ENCODE peak calls at places on chromosomes 4 and X, in seven cellular contexts. One of them, this sample, is unnamed.

GRCh38 chr4:168631241-168632151 is 134.6 kb downstream of the PALLD start:
- DNase-seq in left ventricle myocardium inferior: peak
- DNase-seq in colonic mucosa: peak
- DNase-seq in AG04449: no peak
- DNase-seq in choroid plexus epithelial cell: peak
- DNase-seq in upper lobe of left lung: peak
- DNase-seq in IMR-90: peak
- DNase-seq in this sample: no peak

GRCh38 chrX:39205467-39205866 is 404.2 kb downstream of the MID1IP1 start:
- DNase-seq in left ventricle myocardium inferior: no peak
- DNase-seq in colonic mucosa: no peak
- DNase-seq in AG04449: no peak
- DNase-seq in choroid plexus epithelial cell: no peak
- DNase-seq in upper lobe of left lung: no peak
- DNase-seq in IMR-90: no peak
- DNase-seq in this sample: no peak

GRCh38 chr4:19298998-19299397 is 952.7 kb upstream of the SLIT2 start:
- DNase-seq in left ventricle myocardium inferior: no peak
- DNase-seq in colonic mucosa: no peak
- DNase-seq in AG04449: no peak
- DNase-seq in choroid plexus epithelial cell: no peak
- DNase-seq in upper lobe of left lung: no peak
- DNase-seq in IMR-90: peak
- DNase-seq in this sample: no peak

GRCh38 chrX:155761185-155761584 is 120.0 kb upstream of the VAMP7 start:
- DNase-seq in left ventricle myocardium inferior: no peak
- DNase-seq in colonic mucosa: no peak
- DNase-seq in AG04449: no peak
- DNase-seq in choroid plexus epithelial cell: no peak
- DNase-seq in upper lobe of left lung: no peak
- DNase-seq in IMR-90: no peak
- DNase-seq in this sample: no peak

GRCh38 chr4:116055857-116056827 is 942.7 kb upstream of the NDST4 start:
- DNase-seq in left ventricle myocardium inferior: no peak
- DNase-seq in colonic mucosa: no peak
- DNase-seq in AG04449: no peak
- DNase-seq in choroid plexus epithelial cell: peak
- DNase-seq in upper lobe of left lung: no peak
- DNase-seq in IMR-90: no peak
- DNase-seq in this sample: no peak

GRCh38 chrX:153157450-153157849 is 21.6 kb upstream of the MAGEA1 start:
- DNase-seq in left ventricle myocardium inferior: no peak
- DNase-seq in colonic mucosa: no peak
- DNase-seq in AG04449: no peak
- DNase-seq in choroid plexus epithelial cell: no peak
- DNase-seq in upper lobe of left lung: no peak
- DNase-seq in IMR-90: no peak
- DNase-seq in this sample: no peak

GRCh38 chr4:64539234-64539849 is 130.1 kb upstream of the TECRL start:
- DNase-seq in left ventricle myocardium inferior: no peak
- DNase-seq in colonic mucosa: peak
- DNase-seq in AG04449: peak
- DNase-seq in choroid plexus epithelial cell: peak
- DNase-seq in upper lobe of left lung: no peak
- DNase-seq in IMR-90: peak
- DNase-seq in this sample: peak

GRCh38 chrX:55841962-55842752 is 124.6 kb downstream of the RRAGB start:
- DNase-seq in left ventricle myocardium inferior: no peak
- DNase-seq in colonic mucosa: no peak
- DNase-seq in AG04449: no peak
- DNase-seq in choroid plexus epithelial cell: no peak
- DNase-seq in upper lobe of left lung: no peak
- DNase-seq in IMR-90: no peak
- DNase-seq in this sample: no peak

GRCh38 chrX:24767557-24767956 is 73.8 kb downstream of the POLA1 start:
- DNase-seq in left ventricle myocardium inferior: no peak
- DNase-seq in colonic mucosa: no peak
- DNase-seq in AG04449: no peak
- DNase-seq in choroid plexus epithelial cell: no peak
- DNase-seq in upper lobe of left lung: no peak
- DNase-seq in IMR-90: peak
- DNase-seq in this sample: no peak

GRCh38 chr4:38058186-38058585 is 98.0 kb downstream of the PTTG2 start:
- DNase-seq in left ventricle myocardium inferior: no peak
- DNase-seq in colonic mucosa: no peak
- DNase-seq in AG04449: no peak
- DNase-seq in choroid plexus epithelial cell: no peak
- DNase-seq in upper lobe of left lung: no peak
- DNase-seq in IMR-90: no peak
- DNase-seq in this sample: no peak

GRCh38 chr4:2356123-2357069 is 62.0 kb downstream of the ZFYVE28 start:
- DNase-seq in left ventricle myocardium inferior: no peak
- DNase-seq in colonic mucosa: no peak
- DNase-seq in AG04449: no peak
- DNase-seq in choroid plexus epithelial cell: no peak
- DNase-seq in upper lobe of left lung: no peak
- DNase-seq in IMR-90: no peak
- DNase-seq in this sample: no peak

GRCh38 chrX:12292996-12293765 is 154.9 kb downstream of the FRMPD4 start:
- DNase-seq in left ventricle myocardium inferior: no peak
- DNase-seq in colonic mucosa: no peak
- DNase-seq in AG04449: peak
- DNase-seq in choroid plexus epithelial cell: no peak
- DNase-seq in upper lobe of left lung: no peak
- DNase-seq in IMR-90: peak
- DNase-seq in this sample: no peak

GRCh38 chr4:187798385-187798784 is 197.2 kb upstream of the ZFP42 start:
- DNase-seq in left ventricle myocardium inferior: no peak
- DNase-seq in colonic mucosa: no peak
- DNase-seq in AG04449: no peak
- DNase-seq in choroid plexus epithelial cell: no peak
- DNase-seq in upper lobe of left lung: no peak
- DNase-seq in IMR-90: no peak
- DNase-seq in this sample: no peak

GRCh38 chr4:180721356-180721755 is 1521.8 kb upstream of the TENM3 start:
- DNase-seq in left ventricle myocardium inferior: no peak
- DNase-seq in colonic mucosa: no peak
- DNase-seq in AG04449: no peak
- DNase-seq in choroid plexus epithelial cell: no peak
- DNase-seq in upper lobe of left lung: no peak
- DNase-seq in IMR-90: no peak
- DNase-seq in this sample: no peak

GRCh38 chrX:34300871-34301270 is 168.8 kb upstream of the FAM47A start:
- DNase-seq in left ventricle myocardium inferior: no peak
- DNase-seq in colonic mucosa: peak
- DNase-seq in AG04449: no peak
- DNase-seq in choroid plexus epithelial cell: peak
- DNase-seq in upper lobe of left lung: no peak
- DNase-seq in IMR-90: peak
- DNase-seq in this sample: peak

GRCh38 chrX:131366387-131366786 is 77.3 kb upstream of the IGSF1 start:
- DNase-seq in left ventricle myocardium inferior: no peak
- DNase-seq in colonic mucosa: no peak
- DNase-seq in AG04449: no peak
- DNase-seq in choroid plexus epithelial cell: no peak
- DNase-seq in upper lobe of left lung: no peak
- DNase-seq in IMR-90: no peak
- DNase-seq in this sample: no peak
- TF ChIP-seq CTCF in left ventricle myocardium inferior: peak
- TF ChIP-seq CTCF in colonic mucosa: no peak
- TF ChIP-seq CTCF in AG04449: no peak
- TF ChIP-seq CTCF in choroid plexus epithelial cell: no peak
- TF ChIP-seq CTCF in upper lobe of left lung: no peak
- TF ChIP-seq CTCF in IMR-90: no peak
- TF ChIP-seq CTCF in this sample: peak

GRCh38 chr4:6601661-6602250 is 26.8 kb downstream of the MAN2B2 start:
- DNase-seq in left ventricle myocardium inferior: no peak
- DNase-seq in colonic mucosa: no peak
- DNase-seq in AG04449: no peak
- DNase-seq in choroid plexus epithelial cell: no peak
- DNase-seq in upper lobe of left lung: no peak
- DNase-seq in IMR-90: no peak
- DNase-seq in this sample: no peak
- H3K4me3 ChIP-seq in left ventricle myocardium inferior: no peak
- H3K4me3 ChIP-seq in colonic mucosa: no peak
- H3K4me3 ChIP-seq in AG04449: no peak
- H3K4me3 ChIP-seq in choroid plexus epithelial cell: no peak
- H3K4me3 ChIP-seq in upper lobe of left lung: no peak
- H3K4me3 ChIP-seq in IMR-90: no peak
- H3K4me3 ChIP-seq in this sample: no peak

GRCh38 chr4:155094421-155094820 is 114.0 kb upstream of the NPY2R start:
- DNase-seq in left ventricle myocardium inferior: no peak
- DNase-seq in colonic mucosa: no peak
- DNase-seq in AG04449: no peak
- DNase-seq in choroid plexus epithelial cell: peak
- DNase-seq in upper lobe of left lung: no peak
- DNase-seq in IMR-90: no peak
- DNase-seq in this sample: no peak

GRCh38 chr4:155099231-155099630 is 109.2 kb upstream of the NPY2R start:
- DNase-seq in left ventricle myocardium inferior: no peak
- DNase-seq in colonic mucosa: no peak
- DNase-seq in AG04449: no peak
- DNase-seq in choroid plexus epithelial cell: no peak
- DNase-seq in upper lobe of left lung: no peak
- DNase-seq in IMR-90: no peak
- DNase-seq in this sample: no peak
- TF ChIP-seq CTCF in left ventricle myocardium inferior: no peak
- TF ChIP-seq CTCF in colonic mucosa: no peak
- TF ChIP-seq CTCF in AG04449: no peak
- TF ChIP-seq CTCF in choroid plexus epithelial cell: no peak
- TF ChIP-seq CTCF in upper lobe of left lung: no peak
- TF ChIP-seq CTCF in IMR-90: no peak
- TF ChIP-seq CTCF in this sample: no peak

GRCh38 chrX:130654409-130654970 is 248.5 kb downstream of the ENOX2 start:
- DNase-seq in left ventricle myocardium inferior: no peak
- DNase-seq in colonic mucosa: no peak
- DNase-seq in AG04449: peak
- DNase-seq in choroid plexus epithelial cell: peak
- DNase-seq in upper lobe of left lung: no peak
- DNase-seq in IMR-90: peak
- DNase-seq in this sample: no peak
- H3K4me3 ChIP-seq in left ventricle myocardium inferior: no peak
- H3K4me3 ChIP-seq in colonic mucosa: no peak
- H3K4me3 ChIP-seq in AG04449: no peak
- H3K4me3 ChIP-seq in choroid plexus epithelial cell: no peak
- H3K4me3 ChIP-seq in upper lobe of left lung: no peak
- H3K4me3 ChIP-seq in IMR-90: no peak
- H3K4me3 ChIP-seq in this sample: no peak

This sample was measured in LNCaP clone FGC.